ENCODE peak calls at places on chromosomes 3 and 15, in five cellular contexts. One of them, this sample, is unnamed.

GRCh38 chr3:15711281-15711680 is 86.5 kb downstream of the ANKRD28 start:
- DNase-seq in H9: no peak
- DNase-seq in IMR-90: no peak
- DNase-seq in sigmoid colon: no peak
- DNase-seq in CD8-positive, alpha-beta T cell: no peak
- DNase-seq in this sample: no peak

GRCh38 chr15:38652998-38653397 is 88.4 kb upstream of the RASGRP1 start:
- DNase-seq in sigmoid colon: no peak
- DNase-seq in H9: no peak
- DNase-seq in CD8-positive, alpha-beta T cell: peak; percentile 64
- DNase-seq in IMR-90: no peak
- DNase-seq in this sample: no peak

GRCh38 chr3:58205981-58206380 is 4.8 kb downstream of the DNASE1L3 start:
- DNase-seq in CD8-positive, alpha-beta T cell: no peak
- DNase-seq in H9: no peak
- DNase-seq in IMR-90: no peak
- DNase-seq in sigmoid colon: no peak
- DNase-seq in this sample: no peak

GRCh38 chr3:69932087-69932486 is 67.4 kb upstream of the SAMMSON start:
- DNase-seq in CD8-positive, alpha-beta T cell: no peak
- DNase-seq in IMR-90: no peak
- DNase-seq in sigmoid colon: no peak
- DNase-seq in H9: no peak
- DNase-seq in this sample: no peak

GRCh38 chr15:75042730-75043508 is 19.5 kb downstream of the PPCDC start:
- DNase-seq in H9: peak; percentile 73
- DNase-seq in sigmoid colon: peak; percentile 84
- DNase-seq in IMR-90: peak; percentile 64
- DNase-seq in CD8-positive, alpha-beta T cell: peak; percentile 22
- DNase-seq in this sample: peak; percentile 70

GRCh38 chr3:186321746-186322145 is 40.3 kb downstream of the DGKG start:
- DNase-seq in IMR-90: no peak
- DNase-seq in sigmoid colon: no peak
- DNase-seq in H9: no peak
- DNase-seq in CD8-positive, alpha-beta T cell: no peak
- DNase-seq in this sample: no peak

GRCh38 chr15:38474155-38474757 is 20.3 kb downstream of the FAM98B start:
- DNase-seq in sigmoid colon: no peak
- DNase-seq in H9: no peak
- DNase-seq in CD8-positive, alpha-beta T cell: no peak
- DNase-seq in IMR-90: peak; percentile 82
- DNase-seq in this sample: peak; percentile 4

GRCh38 chr15:70584838-70585706 is 178.3 kb downstream of the UACA start:
- DNase-seq in CD8-positive, alpha-beta T cell: peak; percentile 25
- DNase-seq in sigmoid colon: no peak
- DNase-seq in H9: peak; percentile 83
- DNase-seq in IMR-90: peak; percentile 24
- DNase-seq in this sample: no peak

GRCh38 chr15:24823473-24823872 is 131.3 kb upstream of the SNRPN start:
- DNase-seq in CD8-positive, alpha-beta T cell: no peak
- DNase-seq in sigmoid colon: no peak
- DNase-seq in H9: peak; percentile 97
- DNase-seq in IMR-90: no peak
- DNase-seq in this sample: peak; percentile 35

GRCh38 chr15:72342385-72342784 is 22.4 kb upstream of the CELF6 start:
- DNase-seq in CD8-positive, alpha-beta T cell: no peak
- DNase-seq in sigmoid colon: no peak
- DNase-seq in H9: peak; percentile 84
- DNase-seq in IMR-90: peak; percentile 27
- DNase-seq in this sample: no peak

DNA sequence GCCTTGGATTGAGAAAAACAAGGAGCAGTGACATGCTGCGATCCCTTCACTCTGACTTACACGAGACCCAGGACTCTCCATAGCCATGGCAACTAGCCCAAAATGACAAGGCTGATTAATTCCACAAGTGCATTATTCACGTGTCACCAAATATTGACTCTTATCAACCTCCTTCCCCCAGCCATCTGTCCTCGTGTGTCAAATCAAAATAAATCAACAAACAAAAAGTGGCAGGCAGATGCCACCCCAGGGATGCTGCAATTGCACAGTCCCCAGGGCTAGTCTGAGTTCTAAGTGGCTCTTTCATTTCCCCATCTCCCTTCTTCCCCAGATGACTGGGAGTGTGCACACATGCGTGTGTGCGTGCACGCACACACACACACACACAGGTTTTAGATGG is 104.9 kb downstream of the AQP9 start:
- DNase-seq in H9: no peak
- DNase-seq in sigmoid colon: no peak
- DNase-seq in IMR-90: no peak
- DNase-seq in CD8-positive, alpha-beta T cell: no peak
- DNase-seq in this sample: no peak
- H3K27ac ChIP-seq in H9: no peak overlapping the region
- H3K27ac ChIP-seq in sigmoid colon: no peak overlapping the region
- H3K27ac ChIP-seq in IMR-90: no peak overlapping the region
- H3K27ac ChIP-seq in CD8-positive, alpha-beta T cell: no peak overlapping the region
- H3K27ac ChIP-seq in this sample: no peak overlapping the region

GRCh38 chr3:42665050-42665878 is 11.8 kb downstream of the ZBTB47 start:
- DNase-seq in CD8-positive, alpha-beta T cell: no peak
- DNase-seq in IMR-90: no peak
- DNase-seq in H9: no peak
- DNase-seq in sigmoid colon: peak; percentile 64
- DNase-seq in this sample: no peak

GRCh38 chr3:42664443-42664814 is 10.9 kb downstream of the ZBTB47 start:
- DNase-seq in IMR-90: no peak
- DNase-seq in CD8-positive, alpha-beta T cell: no peak
- DNase-seq in H9: no peak
- DNase-seq in sigmoid colon: no peak
- DNase-seq in this sample: no peak

GRCh38 chr3:42662037-42662812 is 8.7 kb downstream of the ZBTB47 start:
- DNase-seq in IMR-90: no peak
- DNase-seq in sigmoid colon: peak; percentile 64
- DNase-seq in CD8-positive, alpha-beta T cell: no peak
- DNase-seq in H9: no peak
- DNase-seq in this sample: no peak

GRCh38 chr3:42662813-42663535 is 9.5 kb downstream of the ZBTB47 start:
- DNase-seq in IMR-90: no peak
- DNase-seq in sigmoid colon: peak; percentile 59
- DNase-seq in H9: no peak
- DNase-seq in CD8-positive, alpha-beta T cell: no peak
- DNase-seq in this sample: no peak

DNA sequence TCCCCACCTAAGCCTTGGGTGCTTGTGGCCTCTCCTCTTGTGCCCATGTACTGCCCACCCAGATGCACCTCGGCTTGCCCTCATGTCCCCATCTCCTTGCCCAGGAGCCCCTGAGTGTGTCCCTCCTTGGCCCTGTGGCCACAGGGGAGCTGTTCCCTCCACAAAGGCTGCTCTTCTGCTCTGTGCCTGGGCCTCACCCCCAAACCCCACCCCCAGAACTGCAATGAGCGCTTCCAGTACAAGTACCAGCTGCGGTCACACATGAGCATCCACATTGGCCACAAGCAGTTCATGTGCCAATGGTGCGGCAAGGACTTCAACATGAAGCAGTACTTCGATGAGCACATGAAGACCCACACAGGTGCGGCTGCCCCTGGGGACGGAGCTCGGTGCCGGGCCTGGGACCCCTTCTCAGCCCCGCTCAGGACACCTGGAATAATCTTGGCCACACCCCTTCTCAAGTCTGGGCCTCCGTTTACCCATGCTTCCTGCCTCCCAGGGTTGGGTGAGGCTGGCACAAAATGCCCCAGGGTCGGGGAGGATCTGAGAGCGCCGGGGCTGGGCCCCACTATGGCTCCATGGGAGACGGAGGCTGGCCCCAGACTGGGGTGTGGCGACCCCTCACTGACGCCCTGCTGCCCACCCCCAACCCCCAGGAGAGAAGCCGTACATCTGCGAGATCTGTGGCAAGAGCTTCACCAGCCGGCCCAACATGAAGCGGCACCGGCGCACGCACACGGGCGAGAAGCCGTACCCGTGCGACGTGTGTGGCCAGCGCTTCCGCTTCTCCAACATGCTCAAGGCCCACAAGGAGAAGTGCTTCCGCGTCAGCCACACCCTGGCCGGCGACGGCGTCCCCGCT is 10.3 kb downstream of the ZBTB47 start:
- DNase-seq in IMR-90: no peak
- DNase-seq in sigmoid colon: peak; percentile 63
- DNase-seq in CD8-positive, alpha-beta T cell: no peak
- DNase-seq in H9: peak; percentile 33
- DNase-seq in this sample: no peak
- H3K27ac ChIP-seq in IMR-90: no peak overlapping the region
- H3K27ac ChIP-seq in sigmoid colon: no peak overlapping the region
- H3K27ac ChIP-seq in CD8-positive, alpha-beta T cell: no peak overlapping the region
- H3K27ac ChIP-seq in H9: no peak overlapping the region
- H3K27ac ChIP-seq in this sample: no peak overlapping the region

GRCh38 chr3:129658156-129658843 is 51.8 kb upstream of the PLXND1 start:
- DNase-seq in CD8-positive, alpha-beta T cell: no peak
- DNase-seq in H9: no peak
- DNase-seq in sigmoid colon: no peak
- DNase-seq in IMR-90: no peak
- DNase-seq in this sample: no peak

GRCh38 chr3:129655326-129655725 is 48.9 kb upstream of the PLXND1 start:
- DNase-seq in IMR-90: no peak
- DNase-seq in CD8-positive, alpha-beta T cell: no peak
- DNase-seq in H9: no peak
- DNase-seq in sigmoid colon: no peak
- DNase-seq in this sample: no peak

GRCh38 chr3:129657261-129658046 is 51.0 kb upstream of the PLXND1 start:
- DNase-seq in IMR-90: peak; percentile 42
- DNase-seq in sigmoid colon: no peak
- DNase-seq in H9: no peak
- DNase-seq in CD8-positive, alpha-beta T cell: no peak
- DNase-seq in this sample: no peak

GRCh38 chr3:129654126-129654525 is 47.6 kb upstream of the PLXND1 start:
- DNase-seq in CD8-positive, alpha-beta T cell: no peak
- DNase-seq in IMR-90: peak; percentile 68
- DNase-seq in sigmoid colon: no peak
- DNase-seq in H9: no peak
- DNase-seq in this sample: no peak

GRCh38 chr3:129656659-129657247 is 50.3 kb upstream of the PLXND1 start:
- DNase-seq in H9: no peak
- DNase-seq in CD8-positive, alpha-beta T cell: no peak
- DNase-seq in sigmoid colon: no peak
- DNase-seq in IMR-90: no peak
- DNase-seq in this sample: no peak
- H3K27ac ChIP-seq in H9: no peak overlapping the region
- H3K27ac ChIP-seq in CD8-positive, alpha-beta T cell: no peak overlapping the region
- H3K27ac ChIP-seq in sigmoid colon: no peak overlapping the region
- H3K27ac ChIP-seq in IMR-90: no peak overlapping the region
- H3K27ac ChIP-seq in this sample: no peak overlapping the region

DNA sequence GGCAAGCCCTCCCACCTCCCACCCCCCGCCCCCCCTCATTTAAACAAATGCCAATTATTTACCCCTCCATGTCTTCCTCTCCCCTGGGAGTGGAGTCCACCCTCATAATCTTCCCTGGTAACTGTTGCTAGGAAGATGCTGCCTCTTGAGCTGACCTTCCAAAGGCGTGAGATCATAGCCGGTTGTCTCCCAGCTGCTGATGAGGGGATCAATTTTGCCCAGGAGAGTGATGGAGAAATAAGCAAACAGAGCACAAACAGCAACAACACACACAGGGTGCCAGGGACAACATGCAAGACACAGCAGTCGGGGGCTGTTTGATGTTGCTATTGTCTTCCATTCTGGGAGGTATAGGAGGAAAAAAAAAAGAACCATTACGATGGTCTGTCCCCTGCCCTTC is 76.7 kb upstream of the RGMA start:
- DNase-seq in IMR-90: no peak
- DNase-seq in sigmoid colon: no peak
- DNase-seq in H9: no peak
- DNase-seq in CD8-positive, alpha-beta T cell: no peak
- DNase-seq in this sample: no peak
- H3K27ac ChIP-seq in IMR-90: no peak overlapping the region
- H3K27ac ChIP-seq in sigmoid colon: no peak overlapping the region
- H3K27ac ChIP-seq in H9: no peak overlapping the region
- H3K27ac ChIP-seq in CD8-positive, alpha-beta T cell: no peak overlapping the region
- H3K27ac ChIP-seq in this sample: no peak overlapping the region

DNA sequence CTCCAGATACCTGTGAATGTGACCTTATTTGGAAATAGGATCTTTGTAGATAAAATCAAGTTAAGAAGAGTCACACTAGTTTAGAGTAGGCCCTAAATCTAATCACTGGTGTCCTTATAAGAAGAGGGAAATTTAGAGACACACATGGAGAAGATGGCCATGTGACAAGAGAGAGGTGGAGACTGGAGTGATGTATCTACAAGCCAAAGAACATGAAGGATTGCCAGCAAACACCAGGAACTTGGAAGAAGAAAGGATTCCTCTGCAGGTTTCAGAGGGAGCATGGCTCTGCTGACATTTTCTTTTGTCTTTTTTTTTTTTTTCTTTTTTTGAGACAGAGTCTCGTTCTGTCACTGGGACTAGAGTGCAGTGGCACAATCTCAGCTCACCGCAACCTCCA is 20.8 kb downstream of the ARHGEF3 start:
- DNase-seq in H9: no peak
- DNase-seq in IMR-90: no peak
- DNase-seq in CD8-positive, alpha-beta T cell: no peak
- DNase-seq in sigmoid colon: no peak
- DNase-seq in this sample: no peak
- H3K27ac ChIP-seq in H9: no peak overlapping the region
- H3K27ac ChIP-seq in IMR-90: no peak overlapping the region
- H3K27ac ChIP-seq in CD8-positive, alpha-beta T cell: no peak overlapping the region
- H3K27ac ChIP-seq in sigmoid colon: no peak overlapping the region
- H3K27ac ChIP-seq in this sample: no peak overlapping the region

DNA sequence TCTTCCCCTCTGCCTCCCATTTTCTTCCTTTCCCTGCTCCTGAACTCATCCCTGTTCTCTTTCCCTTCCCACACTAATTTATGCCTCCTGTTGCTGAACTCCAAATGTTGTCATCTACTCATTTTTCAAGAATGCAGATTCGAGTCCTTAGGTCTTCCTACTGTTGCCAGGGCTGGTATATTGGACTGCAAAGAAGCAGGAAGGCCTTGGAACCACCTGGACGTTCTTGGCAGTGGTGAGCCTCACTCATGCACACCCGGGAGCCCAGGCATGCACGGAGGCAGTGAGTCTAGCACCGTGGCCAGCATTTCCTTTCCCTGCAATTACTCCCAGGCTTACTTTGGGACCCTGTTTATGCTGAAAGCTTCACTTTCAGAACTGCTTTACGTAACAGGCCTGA is 128.5 kb upstream of the RAD18 start:
- DNase-seq in IMR-90: no peak
- DNase-seq in sigmoid colon: no peak
- DNase-seq in CD8-positive, alpha-beta T cell: no peak
- DNase-seq in H9: no peak
- DNase-seq in this sample: no peak
- H3K27ac ChIP-seq in IMR-90: no peak overlapping the region
- H3K27ac ChIP-seq in sigmoid colon: no peak overlapping the region
- H3K27ac ChIP-seq in CD8-positive, alpha-beta T cell: no peak overlapping the region
- H3K27ac ChIP-seq in H9: no peak overlapping the region
- H3K27ac ChIP-seq in this sample: no peak overlapping the region

DNA sequence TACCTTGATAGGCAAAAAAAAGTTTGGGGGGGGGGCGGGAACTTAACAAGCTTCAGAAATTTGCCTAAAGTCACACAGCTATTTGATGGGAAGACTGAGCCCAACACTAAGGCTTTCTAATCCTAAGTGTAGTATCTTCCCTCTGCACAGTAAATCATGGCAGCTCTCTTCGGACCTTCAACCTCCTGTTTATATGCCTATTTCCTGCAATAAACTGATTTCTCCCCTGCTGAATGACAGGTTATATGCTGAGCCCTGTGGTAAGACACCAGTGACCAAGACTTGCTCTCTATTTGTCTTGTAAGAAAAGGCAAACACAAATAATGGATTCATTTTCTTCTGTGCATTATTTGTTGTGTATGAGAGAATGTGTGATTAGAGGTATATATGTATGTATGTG is 355.8 kb upstream of the ARRDC4 start:
- DNase-seq in IMR-90: no peak
- DNase-seq in CD8-positive, alpha-beta T cell: no peak
- DNase-seq in sigmoid colon: no peak
- DNase-seq in H9: no peak
- DNase-seq in this sample: no peak
- H3K27ac ChIP-seq in IMR-90: no peak overlapping the region
- H3K27ac ChIP-seq in CD8-positive, alpha-beta T cell: no peak overlapping the region
- H3K27ac ChIP-seq in sigmoid colon: no peak overlapping the region
- H3K27ac ChIP-seq in H9: no peak overlapping the region
- H3K27ac ChIP-seq in this sample: no peak overlapping the region

This sample was measured in substantia nigra.